ENCODE peak calls at places on chromosome 20, in eight cellular contexts. K is astrocyte; M is BE2C; I is tibial artery; H is vagina; R is IMR-90; D is left ventricle myocardium inferior; B is CD8-positive, alpha-beta T cell. C is an unnamed sample. For H3K4me1, the result is how much of the 10 kb centered on the place peaks cover.

GRCh38 chr20:1263853-1264252 is 2.2 kb upstream of the SNPH start:
- DNase-seq in B (no peak), R (peak), M (no peak), D (no peak), H (no peak), I (no peak), K (peak), C (no peak)

GRCh38 chr20:34896086-34896551 is 19.7 kb downstream of the ACSS2 start:
- DNase-seq in H (no peak), I (no peak), M (no peak), B (no peak), D (no peak), K (peak), R (peak), C (no peak)

GRCh38 chr20:53643031-53643832 is 49.6 kb upstream of the ZNF217 start:
- DNase-seq in H (no peak), B (peak), D (no peak), R (peak), K (peak), M (no peak), I (no peak), C (no peak)

GRCh38 chr20:33301192-33301930 is 18.3 kb downstream of the BPIFB1 start:
- DNase-seq in H (no peak), B (no peak), R (no peak), M (no peak), D (no peak), K (peak), I (no peak), C (no peak)

GRCh38 chr20:61436674-61437279 is 184.7 kb downstream of the CDH4 start:
- DNase-seq in H (no peak), M (no peak), R (peak), D (no peak), B (no peak), I (no peak), K (peak), C (peak)

GRCh38 chr20:57620274-57620990 is at the start of gene ZBP1:
- DNase-seq in R (no peak), K (no peak), M (no peak), B (no peak), H (no peak), I (no peak), D (no peak), C (peak)

GRCh38 chr20:61951695-61952533 is 113.8 kb downstream of the TAF4 start:
- DNase-seq in I (no peak), K (peak), B (no peak), H (no peak), R (peak), D (no peak), M (no peak), C (peak)

GRCh38 chr20:3248167-3248992 is 9.4 kb upstream of the SLC4A11 start:
- DNase-seq in B (no peak), K (peak), I (peak), M (no peak), R (no peak), H (no peak), D (peak), C (peak)

GRCh38 chr20:13552061-13552460 is 86.7 kb downstream of the TASP1 start:
- DNase-seq in M (no peak), B (no peak), R (peak), K (peak), D (no peak), H (no peak), I (no peak), C (no peak)

GRCh38 chr20:51221103-51221502 is 198.2 kb upstream of the KCNG1 start:
- DNase-seq in B (no peak), I (no peak), M (no peak), K (no peak), D (no peak), H (no peak), R (no peak), C (no peak)

GRCh38 chr20:25580711-25581110 is 4.6 kb downstream of the NINL start:
- DNase-seq in D (no peak), M (no peak), H (no peak), I (no peak), B (no peak), K (peak), R (peak), C (peak)

GRCh38 chr20:38550274-38550673 is 30.7 kb upstream of the ADIG start:
- DNase-seq in D (no peak), H (no peak), R (no peak), I (no peak), K (no peak), B (no peak), M (no peak), C (no peak)

GRCh38 chr20:47809561-47809960 is 24.3 kb upstream of the SULF2 start:
- DNase-seq in R (no peak), I (no peak), D (no peak), H (no peak), M (peak), B (no peak), K (peak), C (peak)

GRCh38 chr20:48006036-48006833 is 221.0 kb upstream of the SULF2 start:
- DNase-seq in I (no peak), B (no peak), R (no peak), H (no peak), M (no peak), K (peak), D (no peak), C (no peak)

GRCh38 chr20:53032021-53033001 is 60.2 kb downstream of the TSHZ2 start:
- DNase-seq in K (peak), D (no peak), H (no peak), B (no peak), I (peak), M (no peak), R (peak), C (no peak)

GRCh38 chr20:9923648-9924047 is 84.8 kb upstream of the PAK5 start:
- DNase-seq in H (no peak), I (no peak), M (no peak), K (no peak), R (no peak), B (no peak), D (no peak), C (no peak)
- H3K4me1 ChIP-seq in H (under half), I (under half), M (under half), K (under half), R (under half), B (under half), D (under half), C (under half)

GRCh38 chr20:5156670-5157448 is 30.1 kb downstream of the CDS2 start:
- DNase-seq in K (peak), H (no peak), R (peak), B (no peak), D (no peak), I (no peak), M (no peak), C (no peak)
- H3K4me1 ChIP-seq in K (under half), H (under half), R (under half), B (under half), D (half or more), I (half or more), M (under half), C (under half)

GRCh38 chr20:10706460-10706811 is 32.6 kb upstream of the JAG1 start:
- DNase-seq in I (no peak), D (no peak), H (no peak), K (no peak), B (no peak), R (no peak), M (no peak), C (no peak)
- H3K4me1 ChIP-seq in I (under half), D (under half), H (under half), K (under half), B (under half), R (under half), M (under half), C (under half)

GRCh38 chr20:49785851-49786174 is 26.8 kb upstream of the SLC9A8 start:
- DNase-seq in M (no peak), H (no peak), D (no peak), I (no peak), B (no peak), K (no peak), R (no peak), C (no peak)

GRCh38 chr20:49785149-49785850 is 27.3 kb upstream of the SLC9A8 start:
- DNase-seq in H (no peak), K (no peak), R (no peak), B (no peak), D (no peak), I (no peak), M (no peak), C (no peak)

GRCh38 chr20:49787371-49788357 is 25.0 kb upstream of the SLC9A8 start:
- DNase-seq in M (no peak), R (no peak), I (no peak), B (no peak), D (no peak), H (no peak), K (no peak), C (no peak)

GRCh38 chr20:49786226-49786625 is 26.4 kb upstream of the SLC9A8 start:
- DNase-seq in R (no peak), M (no peak), B (no peak), H (no peak), I (no peak), D (no peak), K (no peak), C (no peak)

DNA sequence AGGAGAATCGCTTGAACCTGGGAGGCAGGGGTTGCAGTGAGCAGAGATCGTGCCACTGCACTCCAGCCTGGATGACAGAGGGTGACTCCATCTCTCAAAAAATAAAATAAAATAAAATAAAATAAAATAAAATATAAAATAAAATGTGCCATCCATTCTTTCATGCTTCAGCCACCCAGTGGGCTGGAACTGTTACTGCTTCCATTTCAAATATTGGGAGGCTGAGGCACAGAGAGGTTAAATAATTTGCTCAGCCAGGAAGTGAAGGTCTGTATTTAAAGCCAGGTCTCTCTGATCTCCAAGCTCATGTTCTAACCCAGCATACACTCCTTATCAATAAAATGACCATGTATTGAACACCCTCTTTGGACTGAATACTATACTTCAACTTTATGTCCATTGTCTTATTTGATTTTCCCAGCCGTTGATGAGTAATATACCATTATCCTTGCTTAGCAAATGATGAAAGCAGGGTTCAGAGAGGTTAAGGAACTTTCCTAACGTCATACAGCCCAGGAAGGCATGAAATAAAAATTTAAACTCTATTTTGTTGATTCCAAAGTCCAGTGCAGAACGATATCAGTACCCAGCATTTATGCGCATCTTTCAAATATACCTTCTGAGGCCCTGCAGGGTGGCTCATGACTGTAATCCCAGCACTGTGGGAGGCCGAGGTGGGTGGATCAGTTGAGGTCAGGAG is 25.8 kb upstream of the SLC9A8 start:
- DNase-seq in H (no peak), D (no peak), I (no peak), M (no peak), B (no peak), K (no peak), R (peak), C (no peak)
- H3K4me1 ChIP-seq in H (under half), D (under half), I (under half), M (under half), B (under half), K (under half), R (under half), C (under half)

GRCh38 chr20:20781029-20781428 is 68.6 kb upstream of the RALGAPA2 start:
- DNase-seq in D (no peak), K (no peak), H (no peak), M (no peak), R (no peak), B (no peak), I (no peak), C (no peak)

GRCh38 chr20:20782221-20782620 is 69.8 kb upstream of the RALGAPA2 start:
- DNase-seq in R (no peak), D (no peak), M (no peak), H (no peak), I (no peak), B (no peak), K (no peak), C (no peak)

GRCh38 chr20:20782747-20783146 is 70.3 kb upstream of the RALGAPA2 start:
- DNase-seq in R (no peak), M (no peak), B (no peak), K (no peak), D (no peak), I (no peak), H (no peak), C (no peak)

GRCh38 chr20:20785226-20785625 is 72.8 kb upstream of the RALGAPA2 start:
- DNase-seq in I (no peak), K (no peak), M (no peak), B (no peak), H (no peak), D (no peak), R (no peak), C (no peak)

DNA sequence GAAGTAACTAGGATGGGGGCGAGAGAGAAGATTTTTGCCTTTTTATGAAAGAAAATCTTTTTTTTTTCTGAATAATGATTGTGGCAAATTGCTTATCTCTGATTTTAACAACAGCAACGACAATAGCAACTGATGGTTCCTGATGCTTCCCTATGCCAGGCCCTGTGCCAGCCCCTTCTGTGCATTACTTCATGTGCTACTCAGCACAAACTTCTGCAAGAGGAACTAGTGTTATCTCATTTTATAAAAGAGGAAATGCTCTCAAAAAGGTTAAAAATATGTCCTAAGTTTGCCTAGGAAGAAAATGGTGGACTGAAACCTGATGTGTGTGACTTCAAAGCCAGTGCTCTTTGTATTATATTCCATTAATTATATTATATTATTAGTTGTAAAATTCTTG is 74.0 kb upstream of the RALGAPA2 start:
- DNase-seq in M (no peak), B (no peak), I (peak), H (no peak), R (no peak), D (peak), K (no peak), C (no peak)
- H3K4me1 ChIP-seq in M (under half), B (under half), I (under half), H (under half), R (under half), D (under half), K (under half), C (under half)

GRCh38 chr20:44596876-44597275 is 14.5 kb downstream of the PKIG start:
- DNase-seq in R (no peak), M (no peak), B (no peak), I (peak), D (no peak), K (no peak), H (no peak), C (no peak)
- H3K4me1 ChIP-seq in R (under half), M (under half), B (under half), I (half or more), D (half or more), K (under half), H (half or more), C (under half)

DNA sequence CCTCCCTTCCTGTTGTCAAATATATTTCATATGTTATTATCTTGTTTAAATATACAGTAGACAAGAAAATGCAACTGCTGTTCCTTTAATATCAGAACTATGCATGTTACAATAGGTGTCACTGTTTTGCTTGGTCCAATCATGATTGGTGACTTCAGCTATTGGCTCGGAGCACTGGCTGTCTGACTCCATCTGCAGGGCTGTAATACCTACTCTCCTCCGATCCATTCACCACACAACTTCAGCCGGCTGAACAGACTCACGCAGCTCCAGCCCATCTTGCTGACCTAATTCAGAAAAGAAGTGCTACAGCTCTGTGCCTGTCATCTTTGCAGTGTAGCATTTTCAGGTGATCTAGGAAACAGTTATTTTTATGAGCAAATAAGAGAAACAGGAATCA is at the start of gene BTBD3:
- DNase-seq in K (peak), M (peak), I (peak), R (peak), B (no peak), H (no peak), D (peak), C (peak)
- H3K4me1 ChIP-seq in K (under half), M (under half), I (under half), R (under half), B (under half), H (half or more), D (half or more), C (under half)

C was measured in kidney.